ENCODE peak calls at places on chromosomes 1 and 21, in four cellular contexts. One of them, this sample, is unnamed.

GRCh38 chr1:211577826-211578639 is 928 bp downstream of the SLC30A1 start:
- ATAC-seq in GM12878: peak
- ATAC-seq in upper lobe of left lung: peak
- ATAC-seq in HepG2: peak
- ATAC-seq in this sample: peak

GRCh38 chr1:20555025-20555757 is 2.8 kb downstream of the FAM43B start:
- ATAC-seq in GM12878: no peak
- ATAC-seq in upper lobe of left lung: no peak
- ATAC-seq in HepG2: no peak
- ATAC-seq in this sample: no peak

GRCh38 chr21:26117324-26117971 is 53.1 kb downstream of the APP start:
- ATAC-seq in GM12878: peak
- ATAC-seq in upper lobe of left lung: no peak
- ATAC-seq in HepG2: no peak
- ATAC-seq in this sample: no peak

GRCh38 chr1:30763654-30764248 is 6.2 kb upstream of the LAPTM5 start:
- ATAC-seq in GM12878: no peak
- ATAC-seq in upper lobe of left lung: no peak
- ATAC-seq in HepG2: no peak
- ATAC-seq in this sample: peak

GRCh38 chr1:120179420-120180348 is 3.4 kb upstream of the SEC22B start:
- ATAC-seq in GM12878: peak
- ATAC-seq in upper lobe of left lung: peak
- ATAC-seq in HepG2: peak
- ATAC-seq in this sample: peak

GRCh38 chr1:184691719-184692324 is 62.8 kb downstream of the EDEM3 start:
- ATAC-seq in GM12878: peak
- ATAC-seq in upper lobe of left lung: no peak
- ATAC-seq in HepG2: peak
- ATAC-seq in this sample: no peak

GRCh38 chr1:230713547-230713914 is 391 bp downstream of the AGT start:
- ATAC-seq in GM12878: no peak
- ATAC-seq in upper lobe of left lung: no peak
- ATAC-seq in HepG2: no peak
- ATAC-seq in this sample: no peak

GRCh38 chr1:190323530-190323929 is 154.1 kb downstream of the BRINP3 start:
- ATAC-seq in GM12878: no peak
- ATAC-seq in upper lobe of left lung: no peak
- ATAC-seq in HepG2: no peak
- ATAC-seq in this sample: no peak

GRCh38 chr1:116514708-116515525 is 55.9 kb downstream of the CD58 start:
- ATAC-seq in GM12878: peak
- ATAC-seq in upper lobe of left lung: peak
- ATAC-seq in HepG2: no peak
- ATAC-seq in this sample: no peak

GRCh38 chr1:156391701-156392100 is 22.7 kb downstream of the RHBG start:
- ATAC-seq in GM12878: no peak
- ATAC-seq in upper lobe of left lung: no peak
- ATAC-seq in HepG2: peak
- ATAC-seq in this sample: no peak

GRCh38 chr1:14516974-14517812 is 81.3 kb upstream of the KAZN start:
- ATAC-seq in GM12878: peak
- ATAC-seq in upper lobe of left lung: peak
- ATAC-seq in HepG2: no peak
- ATAC-seq in this sample: peak

GRCh38 chr1:183873642-183874041 is 68.7 kb downstream of the RGL1 start:
- ATAC-seq in GM12878: no peak
- ATAC-seq in upper lobe of left lung: peak
- ATAC-seq in HepG2: no peak
- ATAC-seq in this sample: peak

GRCh38 chr1:29416825-29417557 is 180.7 kb downstream of the PTPRU start:
- ATAC-seq in GM12878: no peak
- ATAC-seq in upper lobe of left lung: peak
- ATAC-seq in HepG2: no peak
- ATAC-seq in this sample: peak

GRCh38 chr1:160622885-160623633 is 23.8 kb downstream of the SLAMF1 start:
- ATAC-seq in GM12878: peak
- ATAC-seq in upper lobe of left lung: no peak
- ATAC-seq in HepG2: no peak
- ATAC-seq in this sample: no peak

GRCh38 chr1:187840557-187840956 is 1011.8 kb downstream of the PLA2G4A start:
- ATAC-seq in GM12878: no peak
- ATAC-seq in upper lobe of left lung: no peak
- ATAC-seq in HepG2: no peak
- ATAC-seq in this sample: no peak

GRCh38 chr1:42012852-42013251 is 94.1 kb upstream of the HIVEP3 start:
- ATAC-seq in GM12878: no peak
- ATAC-seq in upper lobe of left lung: no peak
- ATAC-seq in HepG2: no peak
- ATAC-seq in this sample: no peak

GRCh38 chr1:32830092-32830852 is 12.8 kb downstream of the S100PBP start:
- ATAC-seq in GM12878: no peak
- ATAC-seq in upper lobe of left lung: no peak
- ATAC-seq in HepG2: no peak
- ATAC-seq in this sample: no peak

GRCh38 chr1:200380589-200381021 is 29.2 kb downstream of the ZNF281 start:
- ATAC-seq in GM12878: peak
- ATAC-seq in upper lobe of left lung: no peak
- ATAC-seq in HepG2: peak
- ATAC-seq in this sample: no peak

GRCh38 chr1:40899230-40899870 is 37.2 kb upstream of the CITED4 start:
- ATAC-seq in GM12878: no peak
- ATAC-seq in upper lobe of left lung: no peak
- ATAC-seq in HepG2: no peak
- ATAC-seq in this sample: no peak

GRCh38 chr1:3369437-3370076 is 84.9 kb upstream of the ARHGEF16 start:
- ATAC-seq in GM12878: no peak
- ATAC-seq in upper lobe of left lung: peak
- ATAC-seq in HepG2: no peak
- ATAC-seq in this sample: peak

GRCh38 chr1:101379939-101380338 is 143.1 kb downstream of the S1PR1 start:
- ATAC-seq in GM12878: peak
- ATAC-seq in upper lobe of left lung: no peak
- ATAC-seq in HepG2: no peak
- ATAC-seq in this sample: no peak

GRCh38 chr21:32371913-32372314 is 20.9 kb downstream of the URB1 start:
- ATAC-seq in GM12878: no peak
- ATAC-seq in upper lobe of left lung: peak
- ATAC-seq in HepG2: no peak
- ATAC-seq in this sample: peak

GRCh38 chr1:76190749-76191424 is 116.3 kb downstream of the ST6GALNAC3 start:
- ATAC-seq in GM12878: peak
- ATAC-seq in upper lobe of left lung: no peak
- ATAC-seq in HepG2: no peak
- ATAC-seq in this sample: no peak

GRCh38 chr1:118116909-118117308 is 68.1 kb downstream of the SPAG17 start:
- ATAC-seq in GM12878: no peak
- ATAC-seq in upper lobe of left lung: no peak
- ATAC-seq in HepG2: peak
- ATAC-seq in this sample: no peak

GRCh38 chr1:165910764-165911421 is 83.5 kb downstream of the UCK2 start:
- ATAC-seq in GM12878: no peak
- ATAC-seq in upper lobe of left lung: peak
- ATAC-seq in HepG2: peak
- ATAC-seq in this sample: peak

GRCh38 chr1:93651695-93652094 is 29.9 kb downstream of the BCAR3 start:
- ATAC-seq in GM12878: no peak
- ATAC-seq in upper lobe of left lung: no peak
- ATAC-seq in HepG2: no peak
- ATAC-seq in this sample: no peak

GRCh38 chr1:33634806-33635205 is 162.4 kb downstream of the ZSCAN20 start:
- ATAC-seq in GM12878: peak
- ATAC-seq in upper lobe of left lung: no peak
- ATAC-seq in HepG2: peak
- ATAC-seq in this sample: no peak

GRCh38 chr1:45542591-45542990 is 8.0 kb upstream of the AKR1A1 start:
- ATAC-seq in GM12878: no peak
- ATAC-seq in upper lobe of left lung: peak
- ATAC-seq in HepG2: peak
- ATAC-seq in this sample: no peak

DNA sequence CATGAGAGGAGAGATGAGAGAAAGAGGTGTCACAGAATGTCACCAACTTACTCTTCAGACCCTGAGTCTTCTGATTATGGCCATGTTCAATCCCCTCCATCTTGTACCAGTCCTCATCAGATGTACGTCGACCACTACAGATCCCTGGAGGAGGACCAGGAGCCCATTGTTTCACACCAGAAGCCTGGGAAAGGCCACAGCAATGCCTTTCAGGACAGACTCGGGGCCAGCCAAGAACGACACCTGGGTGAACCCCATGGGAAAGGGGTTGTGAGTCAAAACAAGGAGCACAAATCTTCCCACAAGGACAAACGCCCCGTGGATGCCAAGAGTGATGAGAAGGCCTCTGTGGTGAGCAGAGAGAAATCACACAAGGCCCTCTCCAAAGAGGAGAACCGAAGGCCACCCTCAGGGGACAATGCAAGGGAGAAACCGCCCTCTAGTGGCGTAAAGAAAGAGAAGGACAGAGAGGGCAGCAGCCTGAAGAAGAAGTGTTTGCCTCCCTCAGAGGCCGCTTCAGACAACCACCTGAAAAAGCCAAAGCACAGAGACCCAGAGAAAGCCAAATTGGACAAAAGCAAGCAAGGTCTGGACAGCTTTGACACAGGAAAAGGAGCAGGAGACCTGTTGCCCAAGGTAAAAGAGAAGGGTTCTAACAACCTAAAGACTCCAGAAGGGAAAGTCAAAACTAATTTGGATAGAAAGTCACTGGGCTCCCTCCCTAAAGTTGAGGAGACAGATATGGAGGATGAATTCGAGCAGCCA is 8.0 kb downstream of the ELOA start:
- ATAC-seq in GM12878: peak
- ATAC-seq in upper lobe of left lung: peak
- ATAC-seq in HepG2: peak
- ATAC-seq in this sample: no peak
- TF ChIP-seq POLR2AphosphoS5 in GM12878: no peak
- TF ChIP-seq POLR2AphosphoS5 in upper lobe of left lung: no peak
- TF ChIP-seq POLR2AphosphoS5 in HepG2: no peak
- TF ChIP-seq POLR2AphosphoS5 in this sample: no peak

GRCh38 chr1:169529068-169529642 is 43.4 kb upstream of the SLC19A2 start:
- ATAC-seq in GM12878: peak
- ATAC-seq in upper lobe of left lung: peak
- ATAC-seq in HepG2: no peak
- ATAC-seq in this sample: no peak
- TF ChIP-seq EP300 in GM12878: no peak
- TF ChIP-seq EP300 in upper lobe of left lung: no peak
- TF ChIP-seq EP300 in HepG2: no peak
- TF ChIP-seq EP300 in this sample: no peak

GRCh38 chr1:206459703-206460102 is 10.6 kb upstream of the IKBKE start:
- ATAC-seq in GM12878: no peak
- ATAC-seq in upper lobe of left lung: no peak
- ATAC-seq in HepG2: no peak
- ATAC-seq in this sample: no peak
- TF ChIP-seq POLR2AphosphoS5 in GM12878: no peak
- TF ChIP-seq POLR2AphosphoS5 in upper lobe of left lung: no peak
- TF ChIP-seq POLR2AphosphoS5 in HepG2: no peak
- TF ChIP-seq POLR2AphosphoS5 in this sample: no peak

GRCh38 chr1:169486281-169486904 is 649 bp upstream of the SLC19A2 start:
- ATAC-seq in GM12878: no peak
- ATAC-seq in upper lobe of left lung: peak
- ATAC-seq in HepG2: no peak
- ATAC-seq in this sample: peak

GRCh38 chr1:169484107-169484506 is 1.6 kb downstream of the SLC19A2 start:
- ATAC-seq in GM12878: no peak
- ATAC-seq in upper lobe of left lung: no peak
- ATAC-seq in HepG2: no peak
- ATAC-seq in this sample: no peak

GRCh38 chr1:169485427-169486280 is at the start of gene SLC19A2:
- ATAC-seq in GM12878: peak
- ATAC-seq in upper lobe of left lung: peak
- ATAC-seq in HepG2: peak
- ATAC-seq in this sample: peak

GRCh38 chr1:169483500-169483966 is 2.2 kb downstream of the SLC19A2 start:
- ATAC-seq in GM12878: no peak
- ATAC-seq in upper lobe of left lung: no peak
- ATAC-seq in HepG2: peak
- ATAC-seq in this sample: no peak

GRCh38 chr1:169484683-169485426 is 889 bp downstream of the SLC19A2 start:
- ATAC-seq in GM12878: peak
- ATAC-seq in upper lobe of left lung: peak
- ATAC-seq in HepG2: peak
- ATAC-seq in this sample: peak
- TF ChIP-seq EP300 in GM12878: no peak
- TF ChIP-seq EP300 in upper lobe of left lung: peak
- TF ChIP-seq EP300 in HepG2: peak
- TF ChIP-seq EP300 in this sample: no peak

GRCh38 chr1:232012773-232013386 is 386.3 kb downstream of the DISC1 start:
- ATAC-seq in GM12878: no peak
- ATAC-seq in upper lobe of left lung: peak
- ATAC-seq in HepG2: no peak
- ATAC-seq in this sample: peak
- TF ChIP-seq POLR2AphosphoS5 in GM12878: no peak
- TF ChIP-seq POLR2AphosphoS5 in upper lobe of left lung: no peak
- TF ChIP-seq POLR2AphosphoS5 in HepG2: no peak
- TF ChIP-seq POLR2AphosphoS5 in this sample: peak

GRCh38 chr1:208183977-208184901 is 59.9 kb downstream of the PLXNA2 start:
- ATAC-seq in GM12878: no peak
- ATAC-seq in upper lobe of left lung: peak
- ATAC-seq in HepG2: no peak
- ATAC-seq in this sample: peak
- TF ChIP-seq EP300 in GM12878: no peak
- TF ChIP-seq EP300 in upper lobe of left lung: peak
- TF ChIP-seq EP300 in HepG2: no peak
- TF ChIP-seq EP300 in this sample: no peak

This sample was measured in gastroesophageal sphincter.